ENCODE peak calls at places on chromosome 12, in four cellular contexts. W is upper lobe of left lung, N is ovary, K is A549. G is an unnamed sample.
A peak's percentile ranks its signal among the peaks of the same experiment; 100 is the strongest.

GRCh38 chr12:54195736-54196347 is 7.1 kb upstream of the SMUG1 start:
- DNase-seq in W (peak; percentile 83), N (no peak), K (no peak), G (no peak)

GRCh38 chr12:108691154-108691994 is 39.9 kb downstream of the CORO1C start:
- DNase-seq in W (peak; percentile 79), N (peak; percentile 90), K (peak; percentile 93), G (peak; percentile 86)

GRCh38 chr12:60191676-60192359 is 596.0 kb downstream of the SLC16A7 start:
- DNase-seq in W (no peak), N (no peak), K (no peak), G (no peak)

GRCh38 chr12:52837341-52837741 is 3.2 kb upstream of the KRT79 start:
- DNase-seq in W (no peak), N (no peak), K (peak; percentile 49), G (no peak)

GRCh38 chr12:46944104-46944503 is 118.3 kb upstream of the SLC38A4 start:
- DNase-seq in W (no peak), N (no peak), K (no peak), G (no peak)

GRCh38 chr12:111643428-111643826 is 42.3 kb downstream of the BRAP start:
- DNase-seq in W (no peak), N (no peak), K (no peak), G (peak; percentile 78)

GRCh38 chr12:130090564-130090963 is 71.7 kb upstream of the FZD10 start:
- DNase-seq in W (no peak), N (no peak), K (no peak), G (no peak)

GRCh38 chr12:112844814-112845565 is 53.4 kb downstream of the RPH3A start:
- DNase-seq in W (no peak), N (no peak), K (no peak), G (no peak)

GRCh38 chr12:62766516-62766915 is 168.4 kb downstream of the PPM1H start:
- DNase-seq in W (no peak), N (no peak), K (no peak), G (no peak)

GRCh38 chr12:85405781-85406522 is 125.9 kb downstream of the ALX1 start:
- DNase-seq in W (no peak), N (no peak), K (no peak), G (no peak)

GRCh38 chr12:122350444-122350843 is 72.0 kb downstream of the CLIP1 start:
- DNase-seq in W (peak; percentile 34), N (no peak), K (no peak), G (peak; percentile 81)

GRCh38 chr12:94941440-94941862 is 62.0 kb downstream of the NDUFA12 start:
- DNase-seq in W (no peak), N (no peak), K (no peak), G (no peak)

GRCh38 chr12:41903014-41903702 is 241.5 kb downstream of the GXYLT1 start:
- DNase-seq in W (no peak), N (no peak), K (no peak), G (no peak)

GRCh38 chr12:108731105-108731865 is at the start of gene CORO1C:
- DNase-seq in W (peak; percentile 100), N (peak; percentile 97), K (peak; percentile 89), G (peak; percentile 99)

GRCh38 chr12:123379391-123379790 is 4.5 kb upstream of the KMT5A start:
- DNase-seq in W (no peak), N (no peak), K (no peak), G (no peak)

GRCh38 chr12:58588771-58589170 is 331.5 kb downstream of the LRIG3 start:
- DNase-seq in W (no peak), N (no peak), K (no peak), G (no peak)

GRCh38 chr12:106181416-106182114 is 42.8 kb upstream of the NUAK1 start:
- DNase-seq in W (no peak), N (no peak), K (no peak), G (no peak)

GRCh38 chr12:52826611-52827498 is 7.3 kb downstream of the KRT79 start:
- DNase-seq in W (no peak), N (no peak), K (no peak), G (no peak)

GRCh38 chr12:67661311-67662011 is 12.9 kb downstream of the DYRK2 start:
- DNase-seq in W (no peak), N (no peak), K (no peak), G (no peak)

GRCh38 chr12:115294443-115295133 is 610.6 kb upstream of the TBX3 start:
- DNase-seq in W (no peak), N (no peak), K (no peak), G (no peak)

GRCh38 chr12:125873031-125873430 is 807.8 kb downstream of the AACS start:
- DNase-seq in W (no peak), N (no peak), K (no peak), G (no peak)

GRCh38 chr12:14995583-14996425 is 23.0 kb downstream of the PDE6H start:
- DNase-seq in W (no peak), N (no peak), K (peak; percentile 25), G (no peak)

GRCh38 chr12:9721394-9722092 is 11.4 kb downstream of the CLECL1 start:
- DNase-seq in W (no peak), N (no peak), K (peak; percentile 71), G (no peak)

GRCh38 chr12:89733579-89734201 is 25.1 kb upstream of the ATP2B1 start:
- DNase-seq in W (no peak), N (no peak), K (no peak), G (no peak)

GRCh38 chr12:14607561-14607960 is 39.9 kb upstream of the PLBD1 start:
- DNase-seq in W (no peak), N (no peak), K (no peak), G (no peak)

GRCh38 chr12:131869871-131870418 is 24.5 kb upstream of the ULK1 start:
- DNase-seq in W (no peak), N (no peak), K (peak; percentile 89), G (no peak)

GRCh38 chr12:10453144-10453543 is at the start of gene KLRC1:
- DNase-seq in W (no peak), N (no peak), K (no peak), G (no peak)

DNA sequence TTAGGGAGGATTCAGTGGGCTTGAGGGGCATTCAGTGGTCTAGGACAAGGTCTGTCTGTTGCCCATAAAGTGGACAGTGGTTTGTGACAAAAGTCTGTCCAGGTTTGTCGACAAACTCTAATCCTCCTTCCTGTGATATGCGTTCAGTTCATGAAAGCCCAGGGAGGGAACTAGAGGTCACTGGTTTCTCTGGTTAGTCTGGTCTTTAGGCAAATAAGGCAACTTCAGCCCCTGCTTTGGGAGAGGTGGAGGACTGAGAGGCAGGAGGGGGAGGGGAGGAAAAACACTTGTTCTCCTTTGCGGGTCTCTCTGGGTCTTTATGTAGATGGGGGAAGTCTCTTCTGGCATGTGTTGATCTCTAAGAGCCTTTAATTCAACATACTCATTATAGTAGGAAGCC is 235.1 kb upstream of the PWP1 start:
- DNase-seq in W (no peak), N (no peak), K (no peak), G (no peak)
- TF ChIP-seq POLR2A in W (no peak), N (no peak), K (no peak), G (no peak)

DNA sequence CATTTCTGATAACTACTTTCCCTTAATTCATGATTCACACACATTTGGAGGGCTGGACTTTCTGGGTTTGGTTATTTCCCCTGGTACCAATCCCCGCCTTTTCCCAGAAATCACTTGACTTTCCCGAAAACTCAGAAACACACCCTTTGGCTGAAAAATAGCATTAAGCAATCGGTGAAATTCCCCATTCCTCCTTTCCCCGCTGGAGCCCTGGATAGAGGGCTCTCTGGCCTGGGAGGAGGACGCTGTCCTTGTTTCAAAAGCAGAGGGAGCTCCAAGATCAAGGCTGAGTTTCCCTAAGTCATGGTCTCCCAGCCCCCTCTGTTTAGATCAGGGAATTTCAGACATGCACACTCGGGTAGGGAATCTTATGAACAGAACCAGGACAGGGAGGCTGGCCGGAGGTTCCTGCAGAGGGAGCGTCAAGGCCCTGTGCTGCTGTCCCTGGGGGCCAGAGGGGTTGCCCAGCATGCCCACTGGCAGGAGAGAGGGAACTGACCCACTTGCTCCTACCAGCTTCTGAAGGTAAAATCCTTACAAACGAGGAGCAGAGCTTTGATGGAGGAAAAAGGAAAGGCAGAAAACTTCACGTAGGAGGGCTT is at the start of gene C1S:
- DNase-seq in W (peak; percentile 37), N (peak; percentile 83), K (peak; percentile 93), G (peak; percentile 72)
- H3K4me3 ChIP-seq in W (peak within 1 kb of the TSS; percentile 14), N (peak within 1 kb of the TSS; percentile 48), K (peak within 1 kb of the TSS; percentile 15), G (peak within 1 kb of the TSS; percentile 74)

DNA sequence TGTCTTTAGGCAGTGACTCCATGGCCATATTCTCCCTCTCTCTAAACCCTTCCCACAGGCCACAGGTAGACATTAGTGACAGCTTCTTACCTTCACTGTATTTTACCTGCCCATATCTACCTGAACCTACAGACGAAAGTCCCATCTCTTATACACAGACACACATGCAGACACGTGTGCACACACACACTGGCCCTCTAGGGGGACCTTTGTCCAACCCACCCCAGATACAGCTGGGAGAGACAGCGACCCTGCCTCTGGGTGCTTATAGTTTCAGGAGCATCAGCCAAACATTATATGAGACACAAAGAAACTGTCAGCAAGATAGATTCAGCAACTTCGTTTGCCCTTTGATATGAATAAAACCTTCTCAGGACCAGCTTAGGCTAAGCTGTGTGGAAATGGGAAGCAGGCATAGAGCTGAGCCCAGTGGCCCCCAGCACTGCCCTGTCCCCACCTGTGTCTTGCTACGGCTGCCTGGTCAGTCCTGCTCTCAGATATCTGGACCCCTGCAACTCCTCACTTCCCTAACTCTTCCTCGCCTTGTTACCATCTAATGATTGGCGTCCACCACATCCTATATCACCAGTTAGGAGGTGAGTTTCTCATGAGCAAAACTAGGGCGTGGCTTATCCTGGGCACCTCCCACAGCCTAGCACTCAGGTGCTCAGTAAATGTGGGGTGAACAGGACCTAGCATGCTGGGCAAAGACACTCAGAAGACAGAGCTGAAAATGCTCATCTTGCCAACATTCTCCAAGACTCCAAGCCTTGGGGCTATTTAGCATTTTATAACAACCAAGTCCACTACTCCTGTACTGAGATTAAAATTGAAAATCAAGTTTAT is 12.0 kb upstream of the CD9 start:
- DNase-seq in W (no peak), N (no peak), K (no peak), G (no peak)
- TF ChIP-seq POLR2A in W (no peak), N (no peak), K (no peak), G (no peak)

GRCh38 chr12:49881400-49882247 is 22.1 kb downstream of the FAIM2 start:
- DNase-seq in W (no peak), N (no peak), K (no peak), G (peak; percentile 33)
- H3K4me3 ChIP-seq in W (no peak overlapping the region), N (no peak overlapping the region), K (no peak overlapping the region), G (no peak overlapping the region)

GRCh38 chr12:43835656-43836454 is at the start of gene TMEM117:
- DNase-seq in W (peak; percentile 95), N (peak; percentile 74), K (peak; percentile 46), G (peak; percentile 78)
- TF ChIP-seq POLR2A in W (no peak), N (no peak), K (peak; percentile 77), G (peak; percentile 80)